ENCODE peak calls at places on chromosome 13, in six cellular contexts. R, X, F, N, V and D are unnamed samples.

GRCh38 chr13:48251616-48252081 is 18.6 kb downstream of the ITM2B start:
- ATAC-seq in N (no peak), X (no peak), V (no peak), F (no peak), R (no peak), D (peak; percentile 62)

GRCh38 chr13:84896128-84896527 is 903.1 kb downstream of the SLITRK6 start:
- ATAC-seq in F (peak; percentile 70), R (no peak), N (no peak), V (peak; percentile 70), X (peak; percentile 58), D (no peak)

GRCh38 chr13:58247080-58247479 is 615.5 kb downstream of the PCDH17 start:
- ATAC-seq in V (no peak), X (no peak), N (no peak), F (no peak), R (no peak), D (no peak)

GRCh38 chr13:74629985-74630384 is 495.8 kb upstream of the KLF12 start:
- ATAC-seq in F (no peak), R (no peak), N (no peak), V (no peak), X (no peak), D (no peak)

GRCh38 chr13:100506154-100506553 is 82.4 kb downstream of the GGACT start:
- ATAC-seq in X (no peak), N (no peak), F (no peak), V (peak; percentile 86), R (no peak), D (no peak)

GRCh38 chr13:23159205-23159586 is 21.6 kb upstream of the SGCG start:
- ATAC-seq in N (peak; percentile 77), V (peak; percentile 50), X (no peak), F (peak; percentile 80), R (no peak), D (peak; percentile 27)

GRCh38 chr13:106393776-106394175 is 141.7 kb downstream of the EFNB2 start:
- ATAC-seq in F (no peak), N (no peak), V (no peak), R (no peak), X (no peak), D (no peak)

GRCh38 chr13:51313619-51314018 is 25.9 kb upstream of the SERPINE3 start:
- ATAC-seq in N (no peak), V (no peak), F (no peak), X (no peak), R (no peak), D (no peak)

GRCh38 chr13:51455532-51455931 is 2.7 kb upstream of the INTS6 start:
- ATAC-seq in N (no peak), R (no peak), V (no peak), X (no peak), F (no peak), D (no peak)

GRCh38 chr13:18978447-18978846 is 203.2 kb downstream of the TUBA3C start:
- ATAC-seq in X (no peak), F (no peak), N (no peak), V (no peak), R (peak; percentile 63), D (no peak)

GRCh38 chr13:21567714-21568113 is 36.3 kb downstream of the MICU2 start:
- ATAC-seq in N (peak; percentile 93), V (peak; percentile 67), X (no peak), R (no peak), F (no peak), D (no peak)

GRCh38 chr13:75870397-75870801 is 234.3 kb downstream of the LMO7 start:
- ATAC-seq in R (peak; percentile 62), N (no peak), V (no peak), F (peak; percentile 37), X (peak; percentile 53), D (peak; percentile 13)

GRCh38 chr13:57409121-57409520 is 222.4 kb upstream of the PCDH17 start:
- ATAC-seq in R (no peak), N (no peak), F (no peak), X (no peak), V (no peak), D (no peak)

GRCh38 chr13:31968473-31968872 is 63.1 kb upstream of the FRY start:
- ATAC-seq in X (no peak), N (no peak), F (no peak), R (no peak), V (peak; percentile 46), D (no peak)

GRCh38 chr13:25686831-25687495 is 315.2 kb downstream of the ATP8A2 start:
- ATAC-seq in R (no peak), N (no peak), X (no peak), V (no peak), F (no peak), D (peak; percentile 50)

GRCh38 chr13:25432686-25433085 is 60.9 kb downstream of the ATP8A2 start:
- ATAC-seq in F (no peak), R (no peak), X (no peak), N (no peak), V (no peak), D (no peak)

DNA sequence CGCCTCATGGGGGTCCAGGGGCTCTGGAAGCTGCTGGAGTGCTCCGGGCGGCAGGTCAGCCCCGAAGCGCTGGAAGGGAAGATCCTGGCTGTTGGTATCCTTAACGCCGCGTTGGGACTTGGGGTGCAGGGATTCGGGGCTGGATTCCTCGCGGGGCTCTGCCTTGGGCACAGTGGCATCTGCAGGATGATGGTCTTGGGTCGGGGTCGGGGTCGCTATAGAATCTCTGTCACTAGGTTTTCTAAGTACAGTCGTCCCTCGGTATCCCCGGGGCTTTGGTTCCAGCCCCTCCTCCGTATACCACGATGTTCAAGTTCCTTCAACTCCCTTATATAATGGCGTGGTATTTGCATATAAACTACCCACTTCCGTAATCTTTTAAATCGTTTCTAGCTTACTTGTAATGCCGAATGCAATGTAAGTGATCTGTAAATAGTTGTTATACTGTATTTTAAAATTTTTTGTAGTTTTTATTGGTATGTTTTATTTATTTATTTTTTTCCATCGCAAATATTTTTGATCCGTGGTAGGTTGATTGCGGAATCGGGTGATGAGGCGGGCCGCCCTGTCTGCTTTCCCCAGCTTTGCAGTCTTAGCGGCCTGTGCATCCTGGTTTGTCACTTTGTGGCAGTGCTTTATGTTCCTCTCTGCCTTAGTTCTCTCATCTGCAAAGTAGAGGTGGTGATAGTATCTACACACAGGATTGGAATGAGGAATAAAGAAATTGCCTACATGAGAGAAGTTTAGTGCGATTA is 606 bp downstream of the ERCC5 start:
- ATAC-seq in F (peak; percentile 54), V (peak; percentile 77), R (peak; percentile 70), N (peak; percentile 66), X (peak; percentile 31), D (peak; percentile 8)
- TF ChIP-seq POLR2AphosphoS5 in F (no peak), V (peak; percentile 72), R (peak; percentile 11), N (no peak), X (no peak), D (no peak)

GRCh38 chr13:40478775-40479174 is 187.7 kb downstream of the FOXO1 start:
- ATAC-seq in R (no peak), V (no peak), X (no peak), F (no peak), N (no peak), D (no peak)

GRCh38 chr13:40475617-40476016 is 190.8 kb downstream of the FOXO1 start:
- ATAC-seq in N (no peak), V (no peak), X (no peak), F (peak; percentile 9), R (no peak), D (no peak)

GRCh38 chr13:40476175-40476958 is 190.1 kb downstream of the FOXO1 start:
- ATAC-seq in V (no peak), R (no peak), F (peak; percentile 77), N (no peak), X (no peak), D (peak; percentile 9)

GRCh38 chr13:40479196-40479845 is 187.1 kb downstream of the FOXO1 start:
- ATAC-seq in N (no peak), V (no peak), R (no peak), X (no peak), F (no peak), D (no peak)

GRCh38 chr13:40477623-40478608 is 188.5 kb downstream of the FOXO1 start:
- ATAC-seq in V (no peak), N (no peak), X (no peak), F (peak; percentile 24), R (no peak), D (peak; percentile 42)
- TF ChIP-seq POLR2A in V (no peak), N (no peak), X (no peak), F (no peak), R (no peak), D (no peak)

GRCh38 chr13:50078512-50079277 is 63.5 kb downstream of the KCNRG start:
- ATAC-seq in F (no peak), N (no peak), V (no peak), X (no peak), R (no peak), D (no peak)

GRCh38 chr13:50081106-50081898 is 66.1 kb downstream of the KCNRG start:
- ATAC-seq in F (peak; percentile 43), N (peak; percentile 40), V (peak; percentile 33), R (peak; percentile 35), X (peak; percentile 31), D (peak; percentile 40)

GRCh38 chr13:50080158-50080855 is 65.1 kb downstream of the KCNRG start:
- ATAC-seq in R (no peak), N (peak; percentile 15), X (no peak), F (no peak), V (peak; percentile 7), D (no peak)

GRCh38 chr13:50080856-50081105 is 65.5 kb downstream of the KCNRG start:
- ATAC-seq in F (no peak), N (no peak), R (no peak), V (peak; percentile 9), X (no peak), D (no peak)

DNA sequence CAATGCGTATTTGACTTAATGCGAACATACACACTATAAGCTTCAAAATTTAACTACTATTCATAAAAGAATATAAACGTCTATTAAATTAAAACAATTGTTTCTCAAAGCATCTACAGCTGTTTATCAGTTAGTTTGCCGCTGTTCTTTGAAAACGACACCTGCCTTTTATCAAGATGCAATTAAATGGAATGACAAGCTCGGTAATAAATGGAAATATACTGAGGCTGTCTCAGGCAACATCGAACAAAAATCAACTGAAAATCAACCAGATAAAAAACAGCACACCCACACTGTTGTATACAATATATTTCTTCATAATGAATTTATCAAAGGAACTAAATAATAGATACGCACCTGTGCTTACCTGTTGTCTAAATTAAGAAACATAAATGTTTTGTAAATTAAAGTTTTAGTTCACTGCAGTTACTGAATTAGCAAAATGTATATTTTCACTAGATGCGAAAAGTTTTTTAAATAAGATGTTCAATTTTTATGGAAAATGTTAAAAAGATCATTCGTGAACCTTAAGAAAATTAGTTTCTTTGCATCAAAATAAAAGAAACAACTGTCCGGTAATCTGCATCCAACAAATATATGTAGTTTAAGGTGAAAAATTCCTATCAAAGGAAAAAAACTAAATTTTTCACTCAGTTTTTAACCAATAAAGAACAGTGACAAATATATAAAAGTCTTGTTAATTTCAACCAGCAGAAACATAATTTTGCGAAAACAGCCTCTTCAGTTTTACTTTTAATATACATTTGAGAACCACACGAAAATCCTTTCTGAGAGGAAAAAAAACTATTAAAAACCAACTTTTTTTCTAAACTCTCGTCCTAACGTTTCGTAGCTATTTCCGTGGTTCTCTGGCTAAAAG is 64.3 kb downstream of the KCNRG start:
- ATAC-seq in R (no peak), N (no peak), V (no peak), X (no peak), F (no peak), D (no peak)
- H3K4me3 ChIP-seq in R (peak overlapping the region; percentile 91), N (peak overlapping the region; percentile 69), V (peak overlapping the region; percentile 92), X (peak overlapping the region; percentile 72), F (peak overlapping the region; percentile 91), D (peak overlapping the region; percentile 78)

DNA sequence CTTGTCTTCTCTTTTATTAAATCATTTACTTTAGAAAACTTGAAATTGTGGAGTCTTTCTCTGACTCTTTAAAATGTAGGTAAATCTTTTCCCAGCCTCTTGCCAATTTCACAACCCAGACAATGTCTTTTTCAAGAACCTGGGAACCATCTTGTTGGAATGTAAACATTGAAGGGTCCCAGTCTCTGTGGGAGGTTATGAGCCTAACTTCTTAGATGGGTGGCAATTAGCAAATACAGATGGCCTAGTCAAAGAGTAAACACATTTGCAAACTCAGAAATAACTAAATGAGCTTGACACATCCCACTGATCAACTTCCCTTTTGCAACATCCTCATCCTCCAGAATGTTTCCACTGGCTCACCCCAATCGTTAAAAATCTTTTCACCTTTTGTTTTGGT is 721.0 kb downstream of the PCDH9 start:
- ATAC-seq in R (no peak), F (no peak), N (no peak), V (no peak), X (no peak), D (no peak)
- TF ChIP-seq POLR2AphosphoS5 in R (no peak), F (no peak), N (no peak), V (no peak), X (no peak), D (no peak)